ENCODE peak calls at places on chromosomes 13 and 19, in four cellular contexts. G is HAP-1, O is tibial nerve, W is IMR-90. L is an unnamed sample. For H3K27me3, the result is how much of the 10 kb centered on the place peaks cover.

GRCh38 chr19:20247016-20247683 is 80.1 kb downstream of the ZNF486 start:
- DNase-seq in G (no peak), O (no peak), W (no peak), L (no peak)

GRCh38 chr13:35484384-35484783 is 7.9 kb upstream of the MAB21L1 start:
- DNase-seq in G (no peak), O (no peak), W (no peak), L (no peak)

GRCh38 chr19:4909897-4910593 is 744 bp downstream of the UHRF1 start:
- DNase-seq in G (peak), O (peak), W (peak), L (peak)

GRCh38 chr19:18401580-18402112 is 4.2 kb upstream of the LRRC25 start:
- DNase-seq in G (peak), O (peak), W (peak), L (peak)

GRCh38 chr19:12648088-12648487 is 18.5 kb downstream of the MAN2B1 start:
- DNase-seq in G (no peak), O (no peak), W (no peak), L (no peak)

GRCh38 chr19:10471909-10472308 is 31.2 kb downstream of the KEAP1 start:
- DNase-seq in G (peak), O (no peak), W (peak), L (no peak)

GRCh38 chr19:18939922-18940775 is 868 bp downstream of the HOMER3 start:
- DNase-seq in G (peak), O (peak), W (peak), L (peak)

GRCh38 chr13:42110410-42111155 is 62.1 kb downstream of the DGKH start:
- DNase-seq in G (peak), O (peak), W (peak), L (no peak)

GRCh38 chr13:23618341-23618740 is 48.1 kb downstream of the TNFRSF19 start:
- DNase-seq in G (no peak), O (no peak), W (peak), L (no peak)

GRCh38 chr13:33610471-33611015 is 207.4 kb upstream of the RFC3 start:
- DNase-seq in G (peak), O (no peak), W (no peak), L (peak)

GRCh38 chr13:58855283-58855682 is 1223.7 kb downstream of the PCDH17 start:
- DNase-seq in G (no peak), O (no peak), W (no peak), L (no peak)

GRCh38 chr13:34076943-34077703 is 259.2 kb downstream of the RFC3 start:
- DNase-seq in G (no peak), O (no peak), W (peak), L (no peak)

GRCh38 chr19:4425531-4425930 is 23.1 kb downstream of the CHAF1A start:
- DNase-seq in G (no peak), O (no peak), W (peak), L (no peak)

GRCh38 chr19:42487025-42487797 is 41.1 kb downstream of the CEACAM1 start:
- DNase-seq in G (no peak), O (no peak), W (no peak), L (no peak)

GRCh38 chr19:30149300-30149699 is 207.3 kb downstream of the URI1 start:
- DNase-seq in G (no peak), O (no peak), W (no peak), L (no peak)

GRCh38 chr13:102466836-102467235 is 65.0 kb upstream of the FGF14 start:
- DNase-seq in G (no peak), O (no peak), W (no peak), L (no peak)

GRCh38 chr13:112812306-112813034 is 122.6 kb downstream of the ATP11A start:
- DNase-seq in G (no peak), O (no peak), W (no peak), L (peak)

GRCh38 chr13:51249254-51249653 is 27.1 kb downstream of the FAM124A start:
- DNase-seq in G (no peak), O (no peak), W (peak), L (no peak)

GRCh38 chr19:35556025-35556590 is 7.3 kb downstream of the ATP4A start:
- DNase-seq in G (no peak), O (no peak), W (no peak), L (no peak)

GRCh38 chr13:97259787-97260641 is 37.9 kb downstream of the MBNL2 start:
- DNase-seq in G (no peak), O (no peak), W (peak), L (no peak)

GRCh38 chr19:15201374-15202023 is 704 bp upstream of the NOTCH3 start:
- DNase-seq in G (no peak), O (no peak), W (no peak), L (no peak)

GRCh38 chr19:7783991-7784421 is 21.0 kb downstream of the CLEC4M start:
- DNase-seq in G (no peak), O (peak), W (peak), L (peak)

GRCh38 chr19:13211426-13212308 is 61.5 kb downstream of the IER2 start:
- DNase-seq in G (no peak), O (no peak), W (no peak), L (peak)

GRCh38 chr19:17996826-17997316 is 11.1 kb upstream of the ARRDC2 start:
- DNase-seq in G (peak), O (peak), W (peak), L (peak)

GRCh38 chr13:112616586-112617381 is 28.8 kb upstream of the TUBGCP3 start:
- DNase-seq in G (peak), O (no peak), W (peak), L (no peak)

GRCh38 chr19:51698296-51698695 is 5.2 kb downstream of the SPACA6 start:
- DNase-seq in G (no peak), O (no peak), W (peak), L (no peak)

GRCh38 chr13:21590231-21590630 is 13.7 kb downstream of the MICU2 start:
- DNase-seq in G (no peak), O (no peak), W (peak), L (no peak)

GRCh38 chr13:75826391-75826790 is 190.3 kb downstream of the LMO7 start:
- DNase-seq in G (no peak), O (no peak), W (no peak), L (no peak)

GRCh38 chr13:76329004-76329403 is 557.2 kb downstream of the KCTD12 start:
- DNase-seq in G (no peak), O (no peak), W (no peak), L (no peak)

GRCh38 chr19:32404939-32405430 is 585 bp upstream of the DPY19L3 start:
- DNase-seq in G (peak), O (peak), W (peak), L (peak)

DNA sequence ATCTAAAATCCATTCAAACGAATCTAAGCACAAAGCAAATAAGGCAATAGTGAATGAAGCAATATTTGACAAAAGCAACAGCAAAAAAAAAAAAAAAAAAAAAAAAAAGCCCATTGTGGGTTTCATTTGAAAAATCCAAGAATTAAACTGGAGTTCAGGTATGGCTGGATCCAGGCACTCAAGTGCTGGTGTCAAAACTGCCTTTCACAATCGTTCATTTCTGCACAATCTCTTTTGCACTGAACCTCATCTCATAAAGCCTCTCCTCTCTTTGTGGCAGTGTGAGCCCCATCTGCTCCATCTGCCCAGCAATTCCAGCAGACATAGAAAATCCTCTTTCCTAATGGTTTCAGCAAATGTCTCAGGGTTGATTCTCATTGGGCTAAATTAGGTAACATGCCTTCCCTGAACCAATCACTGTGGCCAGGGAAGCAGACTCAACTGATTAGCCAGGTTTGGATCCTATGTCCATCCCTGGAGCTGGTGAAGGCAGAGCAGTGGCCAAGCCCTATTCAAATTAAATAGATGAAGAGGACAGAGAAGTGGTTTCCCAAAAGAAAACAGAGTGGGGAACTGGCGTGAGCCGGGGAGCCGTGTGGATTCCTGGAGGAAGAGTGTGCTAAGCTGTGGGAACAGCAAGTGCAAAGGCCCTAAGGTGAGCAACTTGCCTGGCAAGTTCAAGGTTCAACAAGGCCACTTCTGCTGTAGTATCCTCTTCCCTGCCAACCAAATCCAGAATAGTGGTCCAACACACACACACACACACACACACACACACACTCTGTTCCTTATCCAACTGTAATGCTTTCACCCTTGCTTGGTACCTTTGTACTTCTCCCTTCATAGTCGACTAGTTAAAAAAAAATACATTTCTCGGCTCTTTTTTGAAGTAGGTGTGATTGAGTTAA is 1.2 kb upstream of the HIF3A start:
- DNase-seq in G (no peak), O (no peak), W (no peak), L (no peak)
- H3K27me3 ChIP-seq in G (under half), O (under half), W (under half), L (under half)

DNA sequence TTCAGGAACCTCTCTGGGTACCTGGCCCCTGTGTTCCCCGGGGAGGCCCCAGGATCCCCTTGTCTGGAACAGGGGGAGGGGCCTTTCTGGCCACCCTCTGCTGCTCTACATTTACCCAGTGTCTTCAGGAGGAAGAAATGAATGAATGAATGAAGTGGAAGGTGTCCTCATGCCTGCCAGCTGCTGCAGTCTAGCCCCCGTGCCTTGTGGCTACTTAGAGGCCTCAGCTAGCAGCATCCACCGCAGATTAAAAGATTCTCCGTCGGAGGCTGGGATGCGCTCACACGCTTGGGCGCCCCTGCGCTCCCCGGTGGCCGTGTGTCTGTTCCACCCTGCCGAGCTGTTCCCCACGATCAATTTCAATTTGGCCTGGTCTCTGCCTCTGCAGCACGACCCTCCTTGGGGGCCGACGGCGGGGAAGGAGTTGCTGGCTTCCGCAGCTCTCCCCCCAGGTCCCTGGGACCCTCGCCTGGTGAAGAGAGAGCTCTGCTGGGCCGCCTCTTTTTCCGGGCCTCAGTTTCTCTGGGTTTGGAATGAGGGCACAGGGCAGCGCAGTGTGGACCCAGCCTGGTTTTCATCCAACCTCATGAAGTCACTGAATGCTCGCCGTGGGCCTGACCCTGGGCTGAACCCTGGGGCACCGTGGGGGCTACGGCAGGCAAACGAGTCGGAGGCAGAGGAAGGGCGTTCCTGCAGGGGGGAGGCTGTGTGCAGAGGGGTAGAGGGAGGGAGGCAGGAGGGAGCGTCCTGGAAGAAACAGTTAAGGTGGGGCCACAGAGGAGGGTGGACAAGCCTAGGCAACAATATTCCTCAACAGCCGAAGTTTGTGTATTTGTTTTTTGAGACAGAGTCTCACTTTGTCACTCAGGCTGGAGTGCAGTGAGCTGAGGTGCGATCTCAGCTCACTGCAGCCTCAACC is 28.3 kb downstream of the EFNA2 start:
- DNase-seq in G (no peak), O (no peak), W (no peak), L (no peak)
- H3K27me3 ChIP-seq in G (under half), O (half or more), W (under half), L (half or more)

DNA sequence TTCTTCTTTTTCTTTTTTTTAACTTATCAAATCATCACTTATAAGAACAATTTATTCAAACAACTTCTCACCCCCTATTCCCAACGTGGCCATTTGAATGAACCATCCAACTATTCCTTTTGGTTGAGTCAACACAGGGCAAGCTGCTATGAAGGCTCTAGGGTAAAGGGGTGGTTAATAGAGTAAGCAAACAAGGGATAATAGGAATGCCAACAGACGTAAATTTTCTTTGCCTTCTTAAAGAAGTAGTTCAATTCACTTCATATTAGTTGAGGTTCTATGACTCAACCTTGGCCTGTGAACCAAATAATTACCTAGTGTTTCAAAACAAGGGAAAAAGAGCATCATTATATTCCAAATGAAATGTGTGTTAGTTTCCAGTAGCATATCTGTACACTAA is 1383.8 kb upstream of the SLC10A2 start:
- DNase-seq in G (no peak), O (no peak), W (no peak), L (no peak)
- H3K27me3 ChIP-seq in G (under half), O (under half), W (under half), L (under half)

GRCh38 chr13:43881580-43881979 is 1.9 kb downstream of the LACC1 start:
- DNase-seq in G (no peak), O (no peak), W (no peak), L (no peak)
- H3K27me3 ChIP-seq in G (under half), O (under half), W (under half), L (under half)

GRCh38 chr19:3381701-3382372 is 15.5 kb downstream of the NFIC start:
- DNase-seq in G (no peak), O (no peak), W (no peak), L (no peak)

GRCh38 chr19:3382460-3383100 is 16.2 kb downstream of the NFIC start:
- DNase-seq in G (no peak), O (no peak), W (no peak), L (no peak)

GRCh38 chr19:3380829-3381228 is 14.4 kb downstream of the NFIC start:
- DNase-seq in G (no peak), O (no peak), W (no peak), L (no peak)

GRCh38 chr19:3386447-3387234 is 20.3 kb downstream of the NFIC start:
- DNase-seq in G (no peak), O (no peak), W (no peak), L (no peak)

DNA sequence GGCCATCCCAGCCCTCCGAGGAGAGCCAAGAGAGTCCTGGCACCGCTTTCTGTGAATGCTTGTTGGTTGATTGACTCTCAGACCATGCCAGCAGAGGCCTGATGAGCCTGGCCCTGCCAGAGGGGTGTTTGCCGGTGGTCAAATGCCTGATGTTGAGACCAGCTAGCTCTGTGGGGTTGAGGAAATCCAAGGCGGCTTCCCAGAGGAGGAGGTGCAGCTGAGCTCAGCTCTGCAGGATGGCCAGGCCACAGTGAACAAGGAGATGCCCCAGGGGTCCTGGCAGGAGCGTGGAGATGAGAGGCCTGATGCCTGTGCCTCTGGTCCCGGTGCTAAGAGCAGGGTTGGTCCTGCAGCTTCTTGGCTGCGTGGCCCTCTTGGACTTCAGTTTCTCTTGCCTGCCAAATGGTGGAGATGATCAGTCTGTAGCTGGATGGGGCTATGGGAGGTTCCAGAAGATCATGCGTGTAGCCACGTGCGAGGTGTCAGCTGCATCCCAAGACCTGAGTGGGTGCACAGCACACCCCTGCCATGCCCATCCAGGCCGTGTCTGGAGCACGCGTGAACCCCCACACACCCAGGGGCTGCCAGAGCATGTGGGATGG is 16.8 kb downstream of the NFIC start:
- DNase-seq in G (no peak), O (peak), W (no peak), L (peak)
- H3K27me3 ChIP-seq in G (under half), O (under half), W (under half), L (under half)

DNA sequence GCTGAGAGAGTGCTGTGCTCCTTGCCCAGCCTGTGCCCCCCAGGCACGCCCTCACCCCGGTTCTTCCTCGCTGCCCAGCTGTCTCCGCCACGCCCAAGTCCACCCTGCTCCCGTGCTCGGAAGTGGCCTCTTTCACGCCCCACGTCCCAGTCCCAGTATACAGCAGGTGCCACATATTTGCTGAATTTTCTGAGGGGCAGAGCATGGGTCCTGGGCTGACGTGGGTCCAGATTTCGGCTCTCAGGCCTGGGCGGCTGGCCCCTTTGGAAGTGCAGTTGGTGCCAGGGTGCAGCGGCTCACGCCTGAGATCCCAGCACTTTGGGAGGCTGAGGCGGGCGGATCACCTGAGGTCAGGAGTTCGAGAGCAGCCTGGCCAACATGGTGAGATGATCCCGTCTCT is 3.4 kb downstream of the HCN2 start:
- DNase-seq in G (no peak), O (no peak), W (no peak), L (no peak)
- H3K27me3 ChIP-seq in G (under half), O (half or more), W (under half), L (under half)

GRCh38 chr13:29361716-29362115 is 233.8 kb downstream of the SLC7A1 start:
- DNase-seq in G (no peak), O (no peak), W (no peak), L (no peak)

GRCh38 chr13:29362849-29363604 is 232.5 kb downstream of the SLC7A1 start:
- DNase-seq in G (peak), O (peak), W (peak), L (no peak)

DNA sequence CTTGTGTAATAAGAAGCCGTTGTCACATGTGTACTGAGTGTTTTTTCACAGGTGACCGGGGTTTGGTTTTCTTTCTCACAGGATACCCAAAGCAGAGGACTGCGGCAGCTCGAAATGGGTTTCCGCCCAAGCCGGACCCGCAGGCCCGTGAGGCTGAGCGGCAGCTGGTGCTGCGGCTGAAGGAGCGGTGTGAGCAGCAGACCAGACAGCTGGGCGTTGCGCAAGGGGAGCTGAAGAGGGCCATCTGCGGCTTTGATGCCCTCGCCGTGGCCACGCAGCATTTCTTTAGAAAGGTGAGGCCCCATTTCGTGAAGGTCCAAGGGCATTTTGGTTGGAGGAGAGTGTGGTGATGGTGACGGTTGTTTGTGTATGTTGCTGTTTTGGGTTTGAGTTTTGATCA is 236.3 kb downstream of the SLC7A1 start:
- DNase-seq in G (no peak), O (no peak), W (no peak), L (no peak)
- H3K27me3 ChIP-seq in G (under half), O (under half), W (under half), L (under half)

DNA sequence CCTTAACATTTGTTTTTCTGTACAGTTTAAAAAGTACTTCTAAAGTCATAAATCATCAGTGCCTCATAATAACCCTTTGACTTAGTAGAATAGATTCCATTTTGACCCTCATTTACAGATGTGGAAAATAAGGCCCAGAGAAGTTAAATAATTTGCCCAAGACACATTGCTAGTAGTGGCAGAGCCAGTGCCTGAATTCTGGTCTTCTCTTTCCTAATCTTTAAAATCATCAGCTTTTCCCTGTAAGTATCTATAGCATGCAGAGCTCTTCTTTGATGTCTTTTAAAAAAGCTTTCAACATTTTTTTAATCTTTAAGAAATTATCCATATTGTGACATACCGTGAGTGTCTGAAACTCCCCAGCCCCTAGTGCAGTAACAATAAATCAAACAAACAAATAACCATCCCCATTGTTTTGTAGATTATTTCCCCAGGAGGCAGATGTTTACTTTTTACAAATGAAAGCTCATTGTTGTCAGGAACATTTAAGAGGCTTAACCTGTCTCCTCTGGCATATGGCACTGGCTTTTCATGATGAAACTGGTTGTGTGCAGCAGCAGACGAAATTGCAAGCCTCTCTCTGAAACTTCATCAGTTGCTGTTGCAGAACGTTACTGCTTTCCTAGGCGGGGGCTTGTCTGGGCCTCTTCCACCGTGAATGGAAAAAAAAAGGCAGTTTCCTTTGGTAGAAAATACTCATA is 31.7 kb upstream of the PCDH8 start:
- DNase-seq in G (peak), O (no peak), W (no peak), L (no peak)
- H3K27me3 ChIP-seq in G (under half), O (under half), W (under half), L (under half)